ENCODE peak calls at places on chromosomes 5 and 9, in six cellular contexts. One of them, this sample, is unnamed. For H3K4me1, the result is how much of the 10 kb centered on the place peaks cover.

GRCh38 chr9:72843525-72844439 is 109.1 kb downstream of the ALDH1A1 start:
- DNase-seq in endothelial cell of umbilical vein: no peak
- DNase-seq in HCT116: no peak
- DNase-seq in stomach: no peak
- DNase-seq in spleen: no peak
- DNase-seq in upper lobe of left lung: no peak
- DNase-seq in this sample: peak

GRCh38 chr9:37675661-37676060 is 24.9 kb downstream of the FRMPD1 start:
- DNase-seq in HCT116: no peak
- DNase-seq in stomach: no peak
- DNase-seq in endothelial cell of umbilical vein: no peak
- DNase-seq in spleen: no peak
- DNase-seq in upper lobe of left lung: no peak
- DNase-seq in this sample: no peak

GRCh38 chr9:135249191-135249590 is 161.7 kb downstream of the OLFM1 start:
- DNase-seq in upper lobe of left lung: no peak
- DNase-seq in spleen: peak
- DNase-seq in HCT116: no peak
- DNase-seq in stomach: no peak
- DNase-seq in endothelial cell of umbilical vein: no peak
- DNase-seq in this sample: no peak

GRCh38 chr5:9350301-9350797 is 195.5 kb downstream of the SEMA5A start:
- DNase-seq in endothelial cell of umbilical vein: no peak
- DNase-seq in HCT116: no peak
- DNase-seq in upper lobe of left lung: no peak
- DNase-seq in stomach: no peak
- DNase-seq in spleen: no peak
- DNase-seq in this sample: no peak

GRCh38 chr9:101397746-101398334 is 578 bp downstream of the MRPL50 start:
- DNase-seq in stomach: no peak
- DNase-seq in HCT116: no peak
- DNase-seq in spleen: no peak
- DNase-seq in upper lobe of left lung: no peak
- DNase-seq in endothelial cell of umbilical vein: no peak
- DNase-seq in this sample: no peak

GRCh38 chr9:20980713-20981481 is 50.5 kb downstream of the HACD4 start:
- DNase-seq in spleen: no peak
- DNase-seq in endothelial cell of umbilical vein: peak
- DNase-seq in HCT116: no peak
- DNase-seq in upper lobe of left lung: no peak
- DNase-seq in stomach: no peak
- DNase-seq in this sample: no peak

GRCh38 chr5:56155992-56156584 is 77.0 kb downstream of the ANKRD55 start:
- DNase-seq in endothelial cell of umbilical vein: no peak
- DNase-seq in upper lobe of left lung: peak
- DNase-seq in spleen: no peak
- DNase-seq in stomach: no peak
- DNase-seq in HCT116: no peak
- DNase-seq in this sample: no peak

GRCh38 chr5:151345808-151346478 is 1.4 kb downstream of the SLC36A2 start:
- DNase-seq in spleen: no peak
- DNase-seq in stomach: no peak
- DNase-seq in endothelial cell of umbilical vein: no peak
- DNase-seq in HCT116: no peak
- DNase-seq in upper lobe of left lung: no peak
- DNase-seq in this sample: no peak

GRCh38 chr5:133317558-133317957 is 265.7 kb downstream of the HSPA4 start:
- DNase-seq in stomach: no peak
- DNase-seq in HCT116: no peak
- DNase-seq in endothelial cell of umbilical vein: no peak
- DNase-seq in spleen: no peak
- DNase-seq in upper lobe of left lung: no peak
- DNase-seq in this sample: no peak

GRCh38 chr5:89133129-89133528 is 250.1 kb upstream of the MEF2C start:
- DNase-seq in HCT116: no peak
- DNase-seq in stomach: no peak
- DNase-seq in spleen: no peak
- DNase-seq in upper lobe of left lung: no peak
- DNase-seq in endothelial cell of umbilical vein: no peak
- DNase-seq in this sample: no peak

GRCh38 chr5:41863871-41864486 is 6.2 kb downstream of the OXCT1 start:
- DNase-seq in endothelial cell of umbilical vein: no peak
- DNase-seq in spleen: no peak
- DNase-seq in stomach: no peak
- DNase-seq in HCT116: no peak
- DNase-seq in upper lobe of left lung: no peak
- DNase-seq in this sample: no peak

GRCh38 chr5:150488519-150489357 is 19.2 kb upstream of the NDST1 start:
- DNase-seq in stomach: peak
- DNase-seq in endothelial cell of umbilical vein: peak
- DNase-seq in upper lobe of left lung: peak
- DNase-seq in spleen: no peak
- DNase-seq in HCT116: no peak
- DNase-seq in this sample: no peak

GRCh38 chr5:1799110-1799601 is 481 bp downstream of the MRPL36 start:
- DNase-seq in stomach: no peak
- DNase-seq in HCT116: no peak
- DNase-seq in upper lobe of left lung: peak
- DNase-seq in spleen: no peak
- DNase-seq in endothelial cell of umbilical vein: peak
- DNase-seq in this sample: peak

GRCh38 chr9:6382681-6383080 is 30.3 kb upstream of the UHRF2 start:
- DNase-seq in endothelial cell of umbilical vein: no peak
- DNase-seq in upper lobe of left lung: no peak
- DNase-seq in HCT116: no peak
- DNase-seq in spleen: no peak
- DNase-seq in stomach: no peak
- DNase-seq in this sample: no peak

GRCh38 chr9:73667749-73668148 is 516.1 kb downstream of the ANXA1 start:
- DNase-seq in endothelial cell of umbilical vein: no peak
- DNase-seq in upper lobe of left lung: no peak
- DNase-seq in stomach: no peak
- DNase-seq in spleen: no peak
- DNase-seq in HCT116: no peak
- DNase-seq in this sample: no peak

GRCh38 chr9:91192785-91193657 is 168.7 kb downstream of the AUH start:
- DNase-seq in stomach: peak
- DNase-seq in endothelial cell of umbilical vein: peak
- DNase-seq in HCT116: peak
- DNase-seq in upper lobe of left lung: peak
- DNase-seq in spleen: peak
- DNase-seq in this sample: peak

GRCh38 chr5:107869459-107870115 is 198.8 kb upstream of the EFNA5 start:
- DNase-seq in stomach: no peak
- DNase-seq in HCT116: peak
- DNase-seq in upper lobe of left lung: no peak
- DNase-seq in spleen: no peak
- DNase-seq in endothelial cell of umbilical vein: peak
- DNase-seq in this sample: no peak

GRCh38 chr9:96489482-96489979 is 39.6 kb downstream of the HABP4 start:
- DNase-seq in upper lobe of left lung: no peak
- DNase-seq in spleen: no peak
- DNase-seq in stomach: no peak
- DNase-seq in endothelial cell of umbilical vein: no peak
- DNase-seq in HCT116: no peak
- DNase-seq in this sample: no peak

GRCh38 chr5:66891184-66891925 is 295.2 kb downstream of the MAST4 start:
- DNase-seq in stomach: no peak
- DNase-seq in upper lobe of left lung: peak
- DNase-seq in endothelial cell of umbilical vein: peak
- DNase-seq in spleen: no peak
- DNase-seq in HCT116: no peak
- DNase-seq in this sample: peak

GRCh38 chr9:128275198-128276007 is at the start of gene GOLGA2:
- DNase-seq in spleen: no peak
- DNase-seq in endothelial cell of umbilical vein: peak
- DNase-seq in upper lobe of left lung: peak
- DNase-seq in HCT116: peak
- DNase-seq in stomach: no peak
- DNase-seq in this sample: peak

GRCh38 chr5:66144799-66145390 is 795 bp downstream of the SREK1 start:
- DNase-seq in HCT116: no peak
- DNase-seq in stomach: no peak
- DNase-seq in endothelial cell of umbilical vein: peak
- DNase-seq in spleen: no peak
- DNase-seq in upper lobe of left lung: no peak
- DNase-seq in this sample: no peak

GRCh38 chr5:86461169-86461956 is 156.4 kb upstream of the COX7C start:
- DNase-seq in stomach: no peak
- DNase-seq in HCT116: no peak
- DNase-seq in endothelial cell of umbilical vein: no peak
- DNase-seq in upper lobe of left lung: no peak
- DNase-seq in spleen: no peak
- DNase-seq in this sample: no peak

GRCh38 chr5:99034336-99034735 is 105.5 kb upstream of the CHD1 start:
- DNase-seq in endothelial cell of umbilical vein: peak
- DNase-seq in stomach: peak
- DNase-seq in spleen: no peak
- DNase-seq in HCT116: no peak
- DNase-seq in upper lobe of left lung: no peak
- DNase-seq in this sample: no peak

GRCh38 chr5:150469718-150470470 is 20.4 kb upstream of the RPS14 start:
- DNase-seq in endothelial cell of umbilical vein: peak
- DNase-seq in upper lobe of left lung: no peak
- DNase-seq in HCT116: no peak
- DNase-seq in stomach: no peak
- DNase-seq in spleen: no peak
- DNase-seq in this sample: no peak

GRCh38 chr5:36570268-36570667 is 36.1 kb upstream of the SLC1A3 start:
- DNase-seq in spleen: no peak
- DNase-seq in stomach: no peak
- DNase-seq in upper lobe of left lung: no peak
- DNase-seq in endothelial cell of umbilical vein: no peak
- DNase-seq in HCT116: no peak
- DNase-seq in this sample: no peak

GRCh38 chr5:140181002-140181483 is 6.1 kb downstream of the CYSTM1 start:
- DNase-seq in endothelial cell of umbilical vein: no peak
- DNase-seq in stomach: no peak
- DNase-seq in spleen: no peak
- DNase-seq in upper lobe of left lung: no peak
- DNase-seq in HCT116: no peak
- DNase-seq in this sample: no peak
- H3K4me1 ChIP-seq in endothelial cell of umbilical vein: under half
- H3K4me1 ChIP-seq in stomach: half or more
- H3K4me1 ChIP-seq in spleen: under half
- H3K4me1 ChIP-seq in upper lobe of left lung: half or more
- H3K4me1 ChIP-seq in HCT116: under half
- H3K4me1 ChIP-seq in this sample: under half

GRCh38 chr9:124137009-124137943 is 120.5 kb upstream of the NEK6 start:
- DNase-seq in upper lobe of left lung: no peak
- DNase-seq in stomach: no peak
- DNase-seq in endothelial cell of umbilical vein: no peak
- DNase-seq in spleen: no peak
- DNase-seq in HCT116: no peak
- DNase-seq in this sample: no peak
- TF ChIP-seq POLR2AphosphoS5 in upper lobe of left lung: no peak
- TF ChIP-seq POLR2AphosphoS5 in stomach: no peak
- TF ChIP-seq POLR2AphosphoS5 in endothelial cell of umbilical vein: no peak
- TF ChIP-seq POLR2AphosphoS5 in spleen: no peak
- TF ChIP-seq POLR2AphosphoS5 in HCT116: no peak
- TF ChIP-seq POLR2AphosphoS5 in this sample: no peak

GRCh38 chr5:139406960-139407359 is 3.1 kb upstream of the SPATA24 start:
- DNase-seq in endothelial cell of umbilical vein: no peak
- DNase-seq in upper lobe of left lung: no peak
- DNase-seq in stomach: no peak
- DNase-seq in HCT116: no peak
- DNase-seq in spleen: no peak
- DNase-seq in this sample: no peak

GRCh38 chr5:139403418-139403786 is 487 bp downstream of the SPATA24 start:
- DNase-seq in stomach: no peak
- DNase-seq in endothelial cell of umbilical vein: no peak
- DNase-seq in upper lobe of left lung: no peak
- DNase-seq in HCT116: no peak
- DNase-seq in spleen: no peak
- DNase-seq in this sample: no peak

GRCh38 chr5:139402561-139403158 is 1.2 kb downstream of the SPATA24 start:
- DNase-seq in HCT116: peak
- DNase-seq in stomach: no peak
- DNase-seq in upper lobe of left lung: no peak
- DNase-seq in spleen: no peak
- DNase-seq in endothelial cell of umbilical vein: no peak
- DNase-seq in this sample: peak

GRCh38 chr5:139403787-139404483 is at the start of gene SPATA24:
- DNase-seq in stomach: peak
- DNase-seq in endothelial cell of umbilical vein: peak
- DNase-seq in spleen: peak
- DNase-seq in HCT116: peak
- DNase-seq in upper lobe of left lung: peak
- DNase-seq in this sample: peak

GRCh38 chr5:139404484-139404840 is 573 bp upstream of the SPATA24 start:
- DNase-seq in HCT116: no peak
- DNase-seq in spleen: no peak
- DNase-seq in stomach: no peak
- DNase-seq in upper lobe of left lung: no peak
- DNase-seq in endothelial cell of umbilical vein: no peak
- DNase-seq in this sample: no peak
- H3K4me3 ChIP-seq in HCT116: peak
- H3K4me3 ChIP-seq in spleen: peak
- H3K4me3 ChIP-seq in stomach: peak
- H3K4me3 ChIP-seq in upper lobe of left lung: peak
- H3K4me3 ChIP-seq in endothelial cell of umbilical vein: no peak
- H3K4me3 ChIP-seq in this sample: peak

GRCh38 chr9:108423493-108423892 is 432.3 kb downstream of the ACTL7B start:
- DNase-seq in stomach: no peak
- DNase-seq in upper lobe of left lung: no peak
- DNase-seq in endothelial cell of umbilical vein: no peak
- DNase-seq in spleen: no peak
- DNase-seq in HCT116: no peak
- DNase-seq in this sample: no peak
- H3K4me1 ChIP-seq in stomach: under half
- H3K4me1 ChIP-seq in upper lobe of left lung: under half
- H3K4me1 ChIP-seq in endothelial cell of umbilical vein: under half
- H3K4me1 ChIP-seq in spleen: under half
- H3K4me1 ChIP-seq in HCT116: under half
- H3K4me1 ChIP-seq in this sample: under half

This sample was measured in GM23338.